ENCODE peak calls at places on chromosomes 16 and 17, in four cellular contexts. One of them, this sample, is unnamed.

GRCh38 chr17:40857535-40857934 is 9.5 kb downstream of the KRT12 start:
- DNase-seq in GM23248: peak
- DNase-seq in PC-9: no peak
- DNase-seq in esophagus squamous epithelium: no peak
- DNase-seq in this sample: no peak

GRCh38 chr16:85337910-85338637 is 225.8 kb upstream of the CIBAR2 start:
- DNase-seq in GM23248: no peak
- DNase-seq in PC-9: no peak
- DNase-seq in esophagus squamous epithelium: no peak
- DNase-seq in this sample: no peak

GRCh38 chr16:11256657-11257130 is 690 bp upstream of the SOCS1 start:
- DNase-seq in GM23248: peak
- DNase-seq in PC-9: peak
- DNase-seq in esophagus squamous epithelium: no peak
- DNase-seq in this sample: no peak

GRCh38 chr16:19515765-19516164 is 6.1 kb downstream of the GDE1 start:
- DNase-seq in GM23248: no peak
- DNase-seq in PC-9: no peak
- DNase-seq in esophagus squamous epithelium: no peak
- DNase-seq in this sample: no peak

GRCh38 chr17:39652635-39653315 is 12.4 kb upstream of the TCAP start:
- DNase-seq in GM23248: no peak
- DNase-seq in PC-9: no peak
- DNase-seq in esophagus squamous epithelium: no peak
- DNase-seq in this sample: no peak

GRCh38 chr17:53426505-53426904 is 396.2 kb upstream of the KIF2B start:
- DNase-seq in GM23248: no peak
- DNase-seq in PC-9: no peak
- DNase-seq in esophagus squamous epithelium: no peak
- DNase-seq in this sample: no peak

GRCh38 chr17:51590071-51590470 is 329.7 kb downstream of the UTP18 start:
- DNase-seq in GM23248: no peak
- DNase-seq in PC-9: no peak
- DNase-seq in esophagus squamous epithelium: no peak
- DNase-seq in this sample: no peak

GRCh38 chr17:57407287-57408063 is 151.2 kb downstream of the MSI2 start:
- DNase-seq in GM23248: no peak
- DNase-seq in PC-9: peak
- DNase-seq in esophagus squamous epithelium: no peak
- DNase-seq in this sample: no peak

GRCh38 chr16:8828541-8829165 is 31.0 kb downstream of the PMM2 start:
- DNase-seq in GM23248: peak
- DNase-seq in PC-9: no peak
- DNase-seq in esophagus squamous epithelium: no peak
- DNase-seq in this sample: no peak

GRCh38 chr17:77716289-77716929 is 242.1 kb upstream of the TNRC6C start:
- DNase-seq in GM23248: no peak
- DNase-seq in PC-9: no peak
- DNase-seq in esophagus squamous epithelium: no peak
- DNase-seq in this sample: no peak

GRCh38 chr17:39001703-39002637 is 34.8 kb upstream of the FBXO47 start:
- DNase-seq in GM23248: peak
- DNase-seq in PC-9: peak
- DNase-seq in esophagus squamous epithelium: no peak
- DNase-seq in this sample: peak

GRCh38 chr16:21937387-21937829 is 15.8 kb upstream of the UQCRC2 start:
- DNase-seq in GM23248: no peak
- DNase-seq in PC-9: no peak
- DNase-seq in esophagus squamous epithelium: no peak
- DNase-seq in this sample: no peak

GRCh38 chr17:82696916-82697807 is 1.3 kb downstream of the RAB40B start:
- DNase-seq in GM23248: peak
- DNase-seq in PC-9: no peak
- DNase-seq in esophagus squamous epithelium: no peak
- DNase-seq in this sample: no peak

GRCh38 chr17:31740611-31741082 is 118.4 kb downstream of the COPRS start:
- DNase-seq in GM23248: peak
- DNase-seq in PC-9: no peak
- DNase-seq in esophagus squamous epithelium: no peak
- DNase-seq in this sample: no peak

GRCh38 chr17:29731589-29731929 is 108.8 kb upstream of the CORO6 start:
- DNase-seq in GM23248: no peak
- DNase-seq in PC-9: no peak
- DNase-seq in esophagus squamous epithelium: no peak
- DNase-seq in this sample: no peak

GRCh38 chr17:53141731-53142130 is 681.0 kb upstream of the KIF2B start:
- DNase-seq in GM23248: no peak
- DNase-seq in PC-9: no peak
- DNase-seq in esophagus squamous epithelium: no peak
- DNase-seq in this sample: no peak

GRCh38 chr17:21387616-21388015 is 11.5 kb downstream of the KCNJ12 start:
- DNase-seq in GM23248: no peak
- DNase-seq in PC-9: no peak
- DNase-seq in esophagus squamous epithelium: no peak
- DNase-seq in this sample: no peak

GRCh38 chr17:30921544-30922196 is at the start of gene ADAP2:
- DNase-seq in GM23248: peak
- DNase-seq in PC-9: peak
- DNase-seq in esophagus squamous epithelium: no peak
- DNase-seq in this sample: no peak

GRCh38 chr17:66272699-66273390 is 29.6 kb upstream of the PRKCA start:
- DNase-seq in GM23248: peak
- DNase-seq in PC-9: peak
- DNase-seq in esophagus squamous epithelium: no peak
- DNase-seq in this sample: peak

GRCh38 chr16:76428858-76429257 is 151.7 kb downstream of the CNTNAP4 start:
- DNase-seq in GM23248: no peak
- DNase-seq in PC-9: no peak
- DNase-seq in esophagus squamous epithelium: no peak
- DNase-seq in this sample: no peak

GRCh38 chr17:29344201-29344856 is 45.8 kb upstream of the TAOK1 start:
- DNase-seq in GM23248: no peak
- DNase-seq in PC-9: no peak
- DNase-seq in esophagus squamous epithelium: no peak
- DNase-seq in this sample: no peak

GRCh38 chr17:59330314-59330942 is 1.0 kb upstream of the YPEL2 start:
- DNase-seq in GM23248: peak
- DNase-seq in PC-9: peak
- DNase-seq in esophagus squamous epithelium: no peak
- DNase-seq in this sample: no peak

GRCh38 chr16:79810449-79811189 is 210.1 kb upstream of the MAF start:
- DNase-seq in GM23248: no peak
- DNase-seq in PC-9: no peak
- DNase-seq in esophagus squamous epithelium: no peak
- DNase-seq in this sample: no peak

GRCh38 chr16:35639233-35640205 is 2180.1 kb downstream of the TP53TG3F start:
- DNase-seq in GM23248: no peak
- DNase-seq in PC-9: no peak
- DNase-seq in esophagus squamous epithelium: no peak
- DNase-seq in this sample: no peak

GRCh38 chr17:17348872-17349723 is 45.9 kb downstream of the NT5M start:
- DNase-seq in GM23248: peak
- DNase-seq in PC-9: no peak
- DNase-seq in esophagus squamous epithelium: no peak
- DNase-seq in this sample: no peak

GRCh38 chr17:40554646-40555295 is 10.5 kb downstream of the CCR7 start:
- DNase-seq in GM23248: no peak
- DNase-seq in PC-9: no peak
- DNase-seq in esophagus squamous epithelium: no peak
- DNase-seq in this sample: no peak

GRCh38 chr17:48961516-48962233 is 6.7 kb downstream of the GIP start:
- DNase-seq in GM23248: peak
- DNase-seq in PC-9: peak
- DNase-seq in esophagus squamous epithelium: no peak
- DNase-seq in this sample: no peak

GRCh38 chr17:48960834-48961515 is 7.4 kb downstream of the GIP start:
- DNase-seq in GM23248: peak
- DNase-seq in PC-9: no peak
- DNase-seq in esophagus squamous epithelium: no peak
- DNase-seq in this sample: no peak
- H3K27ac ChIP-seq in GM23248: peak
- H3K27ac ChIP-seq in PC-9: no peak
- H3K27ac ChIP-seq in esophagus squamous epithelium: no peak
- H3K27ac ChIP-seq in this sample: no peak

DNA sequence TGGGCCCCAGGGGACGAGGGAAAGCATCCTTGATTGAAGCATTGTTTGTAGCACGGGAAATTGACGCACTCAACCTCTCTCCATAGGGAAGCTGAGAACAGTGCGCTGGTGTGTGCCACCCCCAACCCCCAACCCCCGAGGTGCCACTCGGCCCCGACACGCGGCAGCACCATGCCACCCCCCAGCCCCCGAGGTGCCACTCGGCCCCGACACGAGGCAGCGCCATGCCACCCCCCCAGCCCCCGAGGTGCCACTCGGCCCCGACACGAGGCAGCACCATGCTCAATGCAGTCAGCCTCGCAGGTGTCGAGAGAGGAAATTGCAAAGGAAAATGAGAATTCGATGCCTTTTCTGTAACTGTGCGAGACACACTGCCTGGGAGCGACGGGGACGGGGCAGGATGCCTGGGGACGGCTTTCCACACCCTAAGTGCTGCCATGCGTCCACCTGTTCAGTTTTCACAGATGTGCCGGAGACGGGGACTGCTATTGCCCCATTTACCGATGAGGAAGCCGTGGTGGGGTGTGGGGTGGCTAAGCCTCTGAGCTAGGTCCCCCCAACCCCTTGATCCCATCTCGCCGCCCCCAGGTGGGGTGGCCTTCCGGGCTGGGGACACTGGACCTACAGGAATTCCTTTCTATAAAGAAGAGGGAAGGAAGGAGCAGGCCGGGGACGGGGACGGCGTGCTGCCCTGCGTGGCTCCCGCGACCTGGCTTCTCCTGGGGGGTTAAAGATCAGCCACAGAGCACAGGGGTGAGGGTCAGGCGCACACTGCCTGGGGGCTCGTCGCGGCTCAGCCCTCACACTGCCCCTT is 9.8 kb downstream of the CBFA2T3 start:
- DNase-seq in GM23248: no peak
- DNase-seq in PC-9: no peak
- DNase-seq in esophagus squamous epithelium: no peak
- DNase-seq in this sample: no peak
- H3K27ac ChIP-seq in GM23248: no peak
- H3K27ac ChIP-seq in PC-9: no peak
- H3K27ac ChIP-seq in esophagus squamous epithelium: no peak
- H3K27ac ChIP-seq in this sample: no peak

GRCh38 chr16:2507679-2508064 is 6.1 kb upstream of the ATP6V0C start:
- DNase-seq in GM23248: no peak
- DNase-seq in PC-9: no peak
- DNase-seq in esophagus squamous epithelium: no peak
- DNase-seq in this sample: no peak
- H3K27ac ChIP-seq in GM23248: no peak
- H3K27ac ChIP-seq in PC-9: no peak
- H3K27ac ChIP-seq in esophagus squamous epithelium: no peak
- H3K27ac ChIP-seq in this sample: peak

GRCh38 chr16:31117384-31118222 is at the start of gene KAT8:
- DNase-seq in GM23248: peak
- DNase-seq in PC-9: peak
- DNase-seq in esophagus squamous epithelium: peak
- DNase-seq in this sample: peak
- H3K27ac ChIP-seq in GM23248: peak
- H3K27ac ChIP-seq in PC-9: peak
- H3K27ac ChIP-seq in esophagus squamous epithelium: peak
- H3K27ac ChIP-seq in this sample: peak

GRCh38 chr16:69397821-69398521 is 12.2 kb upstream of the TERF2 start:
- DNase-seq in GM23248: peak
- DNase-seq in PC-9: peak
- DNase-seq in esophagus squamous epithelium: no peak
- DNase-seq in this sample: no peak
- H3K27ac ChIP-seq in GM23248: peak
- H3K27ac ChIP-seq in PC-9: peak
- H3K27ac ChIP-seq in esophagus squamous epithelium: no peak
- H3K27ac ChIP-seq in this sample: peak

GRCh38 chr17:65228734-65229390 is 91.7 kb downstream of the RGS9 start:
- DNase-seq in GM23248: peak
- DNase-seq in PC-9: no peak
- DNase-seq in esophagus squamous epithelium: no peak
- DNase-seq in this sample: no peak
- H3K27ac ChIP-seq in GM23248: no peak
- H3K27ac ChIP-seq in PC-9: no peak
- H3K27ac ChIP-seq in esophagus squamous epithelium: no peak
- H3K27ac ChIP-seq in this sample: no peak

This sample was measured in thoracic aorta.